ENCODE peak calls at places on chromosomes 2 and 18, in seven cellular contexts. One of them, this sample, is unnamed.

GRCh38 chr2:205245001-205245400 is 437.3 kb upstream of the NRP2 start:
- DNase-seq in stomach: no peak
- DNase-seq in choroid plexus epithelial cell: no peak
- DNase-seq in astrocyte of the spinal cord: no peak
- DNase-seq in upper lobe of right lung: no peak
- DNase-seq in HFFc6: no peak
- DNase-seq in lower leg skin: no peak
- DNase-seq in this sample: no peak

GRCh38 chr18:12296087-12296403 is 12.0 kb upstream of the TUBB6 start:
- DNase-seq in stomach: no peak
- DNase-seq in choroid plexus epithelial cell: no peak
- DNase-seq in astrocyte of the spinal cord: no peak
- DNase-seq in upper lobe of right lung: peak; percentile 39
- DNase-seq in HFFc6: peak; percentile 65
- DNase-seq in lower leg skin: no peak
- DNase-seq in this sample: no peak

GRCh38 chr2:238846503-238847431 is 1.1 kb upstream of the TWIST2 start:
- DNase-seq in stomach: no peak
- DNase-seq in choroid plexus epithelial cell: peak; percentile 46
- DNase-seq in astrocyte of the spinal cord: peak; percentile 48
- DNase-seq in upper lobe of right lung: no peak
- DNase-seq in HFFc6: no peak
- DNase-seq in lower leg skin: peak; percentile 83
- DNase-seq in this sample: no peak

GRCh38 chr18:26089247-26090129 is 925 bp downstream of the SS18 start:
- DNase-seq in stomach: no peak
- DNase-seq in choroid plexus epithelial cell: peak; percentile 51
- DNase-seq in astrocyte of the spinal cord: peak; percentile 46
- DNase-seq in upper lobe of right lung: no peak
- DNase-seq in HFFc6: peak; percentile 31
- DNase-seq in lower leg skin: no peak
- DNase-seq in this sample: no peak

GRCh38 chr18:67788315-67788714 is 271.8 kb upstream of the DSEL start:
- DNase-seq in stomach: no peak
- DNase-seq in choroid plexus epithelial cell: no peak
- DNase-seq in astrocyte of the spinal cord: no peak
- DNase-seq in upper lobe of right lung: no peak
- DNase-seq in HFFc6: no peak
- DNase-seq in lower leg skin: no peak
- DNase-seq in this sample: no peak

GRCh38 chr2:2683581-2683980 is 352.5 kb upstream of the MYT1L start:
- DNase-seq in stomach: no peak
- DNase-seq in choroid plexus epithelial cell: no peak
- DNase-seq in astrocyte of the spinal cord: no peak
- DNase-seq in upper lobe of right lung: peak; percentile 27
- DNase-seq in HFFc6: no peak
- DNase-seq in lower leg skin: no peak
- DNase-seq in this sample: no peak

GRCh38 chr2:218166791-218167190 is at the start of gene CXCR1:
- DNase-seq in stomach: no peak
- DNase-seq in choroid plexus epithelial cell: no peak
- DNase-seq in astrocyte of the spinal cord: no peak
- DNase-seq in upper lobe of right lung: no peak
- DNase-seq in HFFc6: no peak
- DNase-seq in lower leg skin: no peak
- DNase-seq in this sample: no peak

GRCh38 chr2:19559596-19560240 is 201.3 kb upstream of the OSR1 start:
- DNase-seq in stomach: no peak
- DNase-seq in choroid plexus epithelial cell: no peak
- DNase-seq in astrocyte of the spinal cord: no peak
- DNase-seq in upper lobe of right lung: no peak
- DNase-seq in HFFc6: no peak
- DNase-seq in lower leg skin: no peak
- DNase-seq in this sample: no peak

GRCh38 chr2:147760984-147761383 is 83.8 kb upstream of the ACVR2A start:
- DNase-seq in stomach: no peak
- DNase-seq in choroid plexus epithelial cell: no peak
- DNase-seq in astrocyte of the spinal cord: no peak
- DNase-seq in upper lobe of right lung: no peak
- DNase-seq in HFFc6: no peak
- DNase-seq in lower leg skin: no peak
- DNase-seq in this sample: no peak

GRCh38 chr2:127986548-127987079 is 41.2 kb downstream of the SAP130 start:
- DNase-seq in stomach: no peak
- DNase-seq in choroid plexus epithelial cell: no peak
- DNase-seq in astrocyte of the spinal cord: no peak
- DNase-seq in upper lobe of right lung: no peak
- DNase-seq in HFFc6: no peak
- DNase-seq in lower leg skin: no peak
- DNase-seq in this sample: no peak

GRCh38 chr18:11759456-11759855 is 70.4 kb downstream of the GNAL start:
- DNase-seq in stomach: no peak
- DNase-seq in choroid plexus epithelial cell: no peak
- DNase-seq in astrocyte of the spinal cord: no peak
- DNase-seq in upper lobe of right lung: no peak
- DNase-seq in HFFc6: no peak
- DNase-seq in lower leg skin: no peak
- DNase-seq in this sample: no peak

GRCh38 chr2:202870431-202871160 is 970 bp downstream of the ICA1L start:
- DNase-seq in stomach: peak; percentile 58
- DNase-seq in choroid plexus epithelial cell: peak; percentile 67
- DNase-seq in astrocyte of the spinal cord: peak; percentile 53
- DNase-seq in upper lobe of right lung: peak; percentile 78
- DNase-seq in HFFc6: peak; percentile 48
- DNase-seq in lower leg skin: peak; percentile 90
- DNase-seq in this sample: no peak
- TF ChIP-seq CTCF in stomach: peak; percentile 23
- TF ChIP-seq CTCF in choroid plexus epithelial cell: peak; percentile 73
- TF ChIP-seq CTCF in astrocyte of the spinal cord: peak; percentile 51
- TF ChIP-seq CTCF in upper lobe of right lung: peak; percentile 48
- TF ChIP-seq CTCF in HFFc6: peak; percentile 73
- TF ChIP-seq CTCF in lower leg skin: no peak
- TF ChIP-seq CTCF in this sample: peak; percentile 49

DNA sequence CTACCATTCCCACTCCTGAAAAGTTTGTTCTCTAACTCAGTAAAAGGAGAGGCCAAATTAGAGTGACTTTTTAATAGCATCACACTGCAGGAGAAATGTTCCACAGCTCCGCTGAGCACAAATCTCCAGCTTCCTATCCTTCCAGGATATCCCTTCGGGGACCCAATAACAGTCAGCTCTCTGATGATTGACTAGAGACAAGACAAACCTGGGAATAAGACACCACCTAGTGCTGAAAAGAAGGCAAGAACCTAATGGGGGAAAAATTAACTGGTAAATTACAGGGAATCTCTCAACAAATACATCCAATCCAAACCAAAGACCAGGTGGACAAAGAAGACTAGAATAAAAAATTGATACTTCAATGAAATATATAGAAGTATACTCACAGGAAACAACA is 977.1 kb upstream of the SOX11 start:
- DNase-seq in stomach: no peak
- DNase-seq in choroid plexus epithelial cell: peak; percentile 30
- DNase-seq in astrocyte of the spinal cord: no peak
- DNase-seq in upper lobe of right lung: no peak
- DNase-seq in HFFc6: no peak
- DNase-seq in lower leg skin: no peak
- DNase-seq in this sample: no peak
- TF ChIP-seq CTCF in stomach: no peak
- TF ChIP-seq CTCF in choroid plexus epithelial cell: peak; percentile 30
- TF ChIP-seq CTCF in astrocyte of the spinal cord: peak; percentile 1
- TF ChIP-seq CTCF in upper lobe of right lung: no peak
- TF ChIP-seq CTCF in HFFc6: no peak
- TF ChIP-seq CTCF in lower leg skin: no peak
- TF ChIP-seq CTCF in this sample: no peak

GRCh38 chr2:27956895-27957294 is 66.4 kb downstream of the BABAM2 start:
- DNase-seq in stomach: no peak
- DNase-seq in choroid plexus epithelial cell: peak; percentile 90
- DNase-seq in astrocyte of the spinal cord: peak; percentile 20
- DNase-seq in upper lobe of right lung: no peak
- DNase-seq in HFFc6: peak; percentile 58
- DNase-seq in lower leg skin: no peak
- DNase-seq in this sample: no peak
- TF ChIP-seq CTCF in stomach: no peak
- TF ChIP-seq CTCF in choroid plexus epithelial cell: no peak
- TF ChIP-seq CTCF in astrocyte of the spinal cord: no peak
- TF ChIP-seq CTCF in upper lobe of right lung: no peak
- TF ChIP-seq CTCF in HFFc6: no peak
- TF ChIP-seq CTCF in lower leg skin: no peak
- TF ChIP-seq CTCF in this sample: no peak

GRCh38 chr18:33603434-33603833 is 25.4 kb downstream of the ASXL3 start:
- DNase-seq in stomach: no peak
- DNase-seq in choroid plexus epithelial cell: no peak
- DNase-seq in astrocyte of the spinal cord: no peak
- DNase-seq in upper lobe of right lung: no peak
- DNase-seq in HFFc6: no peak
- DNase-seq in lower leg skin: no peak
- DNase-seq in this sample: no peak

GRCh38 chr18:33611525-33612135 is 33.6 kb downstream of the ASXL3 start:
- DNase-seq in stomach: no peak
- DNase-seq in choroid plexus epithelial cell: no peak
- DNase-seq in astrocyte of the spinal cord: no peak
- DNase-seq in upper lobe of right lung: no peak
- DNase-seq in HFFc6: no peak
- DNase-seq in lower leg skin: no peak
- DNase-seq in this sample: no peak

GRCh38 chr18:33600846-33601245 is 22.8 kb downstream of the ASXL3 start:
- DNase-seq in stomach: no peak
- DNase-seq in choroid plexus epithelial cell: no peak
- DNase-seq in astrocyte of the spinal cord: no peak
- DNase-seq in upper lobe of right lung: no peak
- DNase-seq in HFFc6: no peak
- DNase-seq in lower leg skin: no peak
- DNase-seq in this sample: no peak

GRCh38 chr18:33605250-33605649 is 27.2 kb downstream of the ASXL3 start:
- DNase-seq in stomach: no peak
- DNase-seq in choroid plexus epithelial cell: no peak
- DNase-seq in astrocyte of the spinal cord: no peak
- DNase-seq in upper lobe of right lung: no peak
- DNase-seq in HFFc6: no peak
- DNase-seq in lower leg skin: no peak
- DNase-seq in this sample: no peak

DNA sequence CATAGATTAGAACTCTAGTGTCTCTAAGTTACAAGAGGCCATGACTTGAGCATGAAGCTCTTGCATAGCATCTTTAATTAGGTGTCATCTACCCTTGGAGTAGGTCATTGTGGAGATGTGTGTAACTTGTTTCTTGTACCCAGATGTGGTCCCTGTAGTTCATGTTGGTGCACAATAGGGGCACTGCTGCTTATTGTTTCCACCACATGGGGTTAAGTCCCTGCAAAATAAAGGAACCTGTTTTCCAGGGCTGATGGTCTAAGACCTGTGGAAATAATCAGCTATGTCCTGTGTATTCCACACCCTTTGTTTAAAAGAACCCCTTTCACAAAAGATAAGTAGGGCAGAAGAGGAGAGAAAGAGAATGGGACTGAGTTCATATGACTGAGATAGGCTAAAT is 28.6 kb downstream of the ASXL3 start:
- DNase-seq in stomach: no peak
- DNase-seq in choroid plexus epithelial cell: no peak
- DNase-seq in astrocyte of the spinal cord: no peak
- DNase-seq in upper lobe of right lung: no peak
- DNase-seq in HFFc6: no peak
- DNase-seq in lower leg skin: no peak
- DNase-seq in this sample: no peak
- TF ChIP-seq CTCF in stomach: no peak
- TF ChIP-seq CTCF in choroid plexus epithelial cell: no peak
- TF ChIP-seq CTCF in astrocyte of the spinal cord: no peak
- TF ChIP-seq CTCF in upper lobe of right lung: no peak
- TF ChIP-seq CTCF in HFFc6: no peak
- TF ChIP-seq CTCF in lower leg skin: no peak
- TF ChIP-seq CTCF in this sample: no peak

DNA sequence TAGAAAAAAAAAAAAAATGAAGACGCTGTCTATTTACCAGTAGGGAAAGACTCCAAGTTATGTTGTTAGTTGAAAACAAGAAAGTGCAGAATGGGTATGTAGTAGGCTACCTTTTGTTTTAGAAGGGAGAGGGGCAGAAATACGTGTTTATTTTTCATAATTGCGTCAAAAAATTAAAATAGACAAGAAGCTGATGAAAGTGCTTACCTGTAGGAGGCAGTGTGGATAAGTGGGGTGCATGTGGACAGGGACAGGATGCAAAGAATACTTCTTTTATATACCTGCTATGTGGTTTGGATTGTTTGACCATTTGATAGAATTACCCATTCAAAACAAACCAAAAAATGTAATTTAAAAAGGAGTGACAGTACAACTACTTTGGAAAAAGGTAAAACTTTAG is 3.0 kb upstream of the GCG start:
- DNase-seq in stomach: no peak
- DNase-seq in choroid plexus epithelial cell: no peak
- DNase-seq in astrocyte of the spinal cord: no peak
- DNase-seq in upper lobe of right lung: no peak
- DNase-seq in HFFc6: no peak
- DNase-seq in lower leg skin: no peak
- DNase-seq in this sample: no peak
- TF ChIP-seq CTCF in stomach: no peak
- TF ChIP-seq CTCF in choroid plexus epithelial cell: peak; percentile 39
- TF ChIP-seq CTCF in astrocyte of the spinal cord: peak; percentile 6
- TF ChIP-seq CTCF in upper lobe of right lung: no peak
- TF ChIP-seq CTCF in HFFc6: peak; percentile 56
- TF ChIP-seq CTCF in lower leg skin: no peak
- TF ChIP-seq CTCF in this sample: no peak

GRCh38 chr2:196130039-196130825 is 41.1 kb downstream of the STK17B start:
- DNase-seq in stomach: no peak
- DNase-seq in choroid plexus epithelial cell: no peak
- DNase-seq in astrocyte of the spinal cord: no peak
- DNase-seq in upper lobe of right lung: no peak
- DNase-seq in HFFc6: no peak
- DNase-seq in lower leg skin: no peak
- DNase-seq in this sample: no peak
- TF ChIP-seq CTCF in stomach: no peak
- TF ChIP-seq CTCF in choroid plexus epithelial cell: no peak
- TF ChIP-seq CTCF in astrocyte of the spinal cord: no peak
- TF ChIP-seq CTCF in upper lobe of right lung: no peak
- TF ChIP-seq CTCF in HFFc6: no peak
- TF ChIP-seq CTCF in lower leg skin: no peak
- TF ChIP-seq CTCF in this sample: no peak

This sample was measured in BJ.